ENCODE peak calls at places on chromosomes 3 and 15, in seven cellular contexts. U is foreskin fibroblast, J is brain microvascular endothelial cell, Q is suprapubic skin, Y is B cell, O is ovary, P is tibial artery. H is an unnamed sample.

GRCh38 chr3:154886437-154886836 is 193.7 kb upstream of the MME start:
- DNase-seq in O (no peak), U (peak), Y (no peak), Q (no peak), J (peak), P (no peak), H (peak)

GRCh38 chr3:134427400-134428111 is 53.3 kb upstream of the AMOTL2 start:
- DNase-seq in U (peak), P (peak), Y (no peak), Q (peak), J (peak), O (no peak), H (peak)

GRCh38 chr3:61530355-61530754 is 31.0 kb upstream of the PTPRG start:
- DNase-seq in Q (no peak), J (peak), U (peak), P (no peak), O (no peak), Y (peak), H (peak)

GRCh38 chr3:11699083-11699427 is 55.3 kb upstream of the VGLL4 start:
- DNase-seq in U (peak), P (no peak), Y (no peak), Q (no peak), O (no peak), J (no peak), H (peak)

GRCh38 chr15:44692659-44693058 is 18.5 kb downstream of the PATL2 start:
- DNase-seq in U (no peak), J (no peak), O (no peak), Q (no peak), Y (no peak), P (no peak), H (no peak)

GRCh38 chr3:171142985-171143384 is 116.5 kb upstream of the SLC2A2 start:
- DNase-seq in O (no peak), J (peak), U (no peak), Y (no peak), Q (no peak), P (no peak), H (peak)

GRCh38 chr3:63993653-63994079 is 29.6 kb downstream of the PSMD6 start:
- DNase-seq in Q (no peak), Y (peak), O (peak), P (peak), U (peak), J (peak), H (peak)

GRCh38 chr3:5304789-5305680 is 117.5 kb downstream of the EDEM1 start:
- DNase-seq in U (no peak), Q (no peak), P (no peak), Y (peak), O (no peak), J (peak), H (peak)

GRCh38 chr15:78263351-78263781 is 996 bp upstream of the DNAJA4 start:
- DNase-seq in P (no peak), U (no peak), J (no peak), O (no peak), Y (peak), Q (no peak), H (no peak)

GRCh38 chr3:58164199-58164879 is 46.4 kb downstream of the DNASE1L3 start:
- DNase-seq in O (peak), U (peak), J (no peak), Y (no peak), P (peak), Q (no peak), H (peak)

GRCh38 chr15:95410757-95411156 is 919.7 kb upstream of the NR2F2 start:
- DNase-seq in Q (no peak), P (no peak), U (no peak), O (no peak), J (no peak), Y (no peak), H (peak)

GRCh38 chr3:99690761-99691369 is 52.5 kb downstream of the COL8A1 start:
- DNase-seq in P (no peak), J (no peak), O (no peak), U (no peak), Q (no peak), Y (no peak), H (no peak)

GRCh38 chr15:49421991-49422390 is 1.1 kb upstream of the FGF7 start:
- DNase-seq in O (peak), P (peak), Q (peak), Y (peak), J (peak), U (peak), H (peak)

GRCh38 chr3:58924581-58924980 is 125.2 kb downstream of the CFAP20DC start:
- DNase-seq in Q (no peak), J (peak), O (no peak), Y (no peak), P (no peak), U (peak), H (peak)

GRCh38 chr3:71492566-71492965 is 91.0 kb downstream of the FOXP1 start:
- DNase-seq in J (no peak), O (no peak), P (no peak), U (no peak), Y (no peak), Q (no peak), H (no peak)

GRCh38 chr15:96796841-96797240 is 466.3 kb downstream of the NR2F2 start:
- DNase-seq in P (no peak), Y (no peak), Q (no peak), U (no peak), O (no peak), J (no peak), H (no peak)

GRCh38 chr15:67520276-67520975 is 505 bp upstream of the C15orf61 start:
- DNase-seq in J (no peak), Y (no peak), P (no peak), U (no peak), O (peak), Q (no peak), H (peak)

GRCh38 chr3:29280675-29281264 is at the start of gene RBMS3:
- DNase-seq in Y (peak), P (peak), J (peak), Q (peak), U (peak), O (peak), H (peak)

GRCh38 chr3:133161666-133162065 is 123.5 kb downstream of the TMEM108 start:
- DNase-seq in P (no peak), Y (no peak), U (no peak), O (no peak), Q (no peak), J (no peak), H (no peak)

GRCh38 chr3:108125550-108126071 is 34.8 kb upstream of the CD47 start:
- DNase-seq in O (no peak), P (no peak), Q (no peak), Y (peak), U (no peak), J (no peak), H (no peak)

GRCh38 chr3:40597441-40597840 is 72.7 kb downstream of the ZNF621 start:
- DNase-seq in P (no peak), O (no peak), Q (no peak), U (no peak), Y (no peak), J (peak), H (peak)

GRCh38 chr3:14150491-14151230 is 25.8 kb downstream of the TMEM43 start:
- DNase-seq in O (no peak), P (no peak), Q (peak), Y (no peak), U (no peak), J (no peak), H (no peak)

GRCh38 chr3:14153663-14154062 is 24.7 kb downstream of the XPC start:
- DNase-seq in Y (no peak), U (no peak), O (no peak), Q (peak), J (no peak), P (no peak), H (no peak)

GRCh38 chr3:14151471-14152083 is 26.7 kb downstream of the TMEM43 start:
- DNase-seq in U (no peak), Y (no peak), J (no peak), P (no peak), O (no peak), Q (no peak), H (no peak)

GRCh38 chr3:14152963-14153355 is 25.4 kb downstream of the XPC start:
- DNase-seq in Q (no peak), P (no peak), O (no peak), J (no peak), Y (no peak), U (no peak), H (no peak)

DNA sequence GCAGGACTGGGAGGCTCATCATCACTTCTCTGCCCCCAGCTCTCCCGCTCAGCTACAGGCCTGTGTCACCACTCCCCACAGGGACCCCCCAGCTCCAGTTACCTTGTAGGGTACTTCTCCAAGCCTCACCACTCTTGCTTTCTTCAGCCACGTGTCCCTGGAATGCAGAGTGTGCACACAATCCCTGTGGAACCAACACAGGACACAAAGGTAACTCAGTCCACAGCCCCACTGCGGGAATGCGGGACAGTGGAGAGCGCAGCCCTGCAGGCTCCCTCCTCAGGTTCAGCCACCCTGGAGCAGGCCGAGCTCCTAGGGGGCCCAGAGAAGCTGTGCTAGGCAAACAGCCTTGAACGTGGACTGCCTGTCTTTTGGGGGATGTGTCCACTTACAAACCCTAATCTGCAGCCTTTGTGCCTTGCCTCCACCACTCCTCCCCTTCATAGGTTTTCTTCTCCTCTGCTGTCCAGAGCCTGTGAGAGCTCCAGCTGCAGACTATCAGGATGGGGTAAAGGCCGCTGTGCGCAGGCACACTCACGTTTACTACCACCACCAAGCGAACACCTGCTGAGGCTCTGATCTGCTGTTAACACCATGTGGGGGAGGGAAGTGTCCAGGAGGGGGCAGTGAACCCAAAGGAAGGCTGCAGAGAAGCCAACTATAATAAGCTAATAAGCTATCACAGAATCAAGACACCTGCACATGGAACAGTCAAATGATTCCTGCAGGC is 26.0 kb downstream of the XPC start:
- DNase-seq in Y (no peak), P (no peak), Q (no peak), J (no peak), U (no peak), O (no peak), H (no peak)
- TF ChIP-seq CTCF in Y (peak), P (no peak), Q (no peak), J (peak), U (peak), O (no peak), H (peak)

GRCh38 chr15:63915209-63915887 is 81.6 kb upstream of the HERC1 start:
- DNase-seq in U (no peak), J (no peak), O (no peak), P (peak), Y (no peak), Q (no peak), H (no peak)

GRCh38 chr15:63913786-63914185 is 80.0 kb upstream of the HERC1 start:
- DNase-seq in U (no peak), J (no peak), Y (no peak), P (peak), Q (no peak), O (no peak), H (no peak)

GRCh38 chr15:63918317-63918672 is 84.5 kb upstream of the HERC1 start:
- DNase-seq in Y (no peak), P (no peak), U (no peak), J (no peak), O (no peak), Q (no peak), H (no peak)

GRCh38 chr15:63917588-63918316 is 84.0 kb upstream of the HERC1 start:
- DNase-seq in Y (no peak), J (no peak), O (no peak), P (peak), U (no peak), Q (no peak), H (no peak)

DNA sequence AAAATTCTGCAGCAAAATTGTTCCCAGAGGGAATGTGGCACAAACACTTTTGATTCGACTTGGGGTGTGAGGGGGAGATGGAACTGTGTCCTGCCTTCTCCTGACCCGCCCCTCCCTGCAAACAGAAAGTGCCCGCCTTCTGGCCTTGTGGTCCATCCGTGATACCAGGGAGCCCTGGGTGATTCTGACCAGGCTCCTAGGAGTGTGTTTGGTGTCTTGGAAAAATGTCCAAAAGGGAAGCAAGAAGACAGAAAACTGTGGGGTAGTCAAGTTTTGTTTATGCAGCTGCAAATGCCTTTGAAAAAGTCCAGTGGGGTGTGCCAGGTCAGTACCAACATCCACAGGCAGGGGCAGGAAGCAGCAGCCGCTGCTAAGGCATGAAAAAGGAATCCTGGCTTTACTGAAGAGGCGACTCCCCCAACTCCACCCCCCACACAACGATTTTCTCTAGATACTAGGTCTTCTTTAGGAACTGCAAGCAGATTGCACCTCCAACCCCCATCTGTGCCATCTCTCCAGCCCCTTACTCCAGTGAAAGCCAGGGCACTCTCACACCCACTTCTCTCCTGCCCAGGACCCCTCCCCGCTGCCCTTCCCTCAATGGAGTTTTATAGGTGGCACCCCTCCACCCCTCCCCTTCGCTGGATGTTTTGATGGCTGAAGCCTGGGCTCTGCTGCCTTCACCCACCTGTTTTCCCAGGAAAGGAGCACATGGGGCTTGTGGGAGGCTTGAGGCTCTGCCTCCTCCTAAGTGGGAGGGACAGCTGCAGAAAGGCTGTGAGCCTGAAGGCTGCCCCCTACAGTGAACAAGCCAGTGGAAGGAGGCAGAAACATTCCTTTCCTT is 82.4 kb upstream of the HERC1 start:
- DNase-seq in P (peak), J (no peak), Y (no peak), U (peak), O (no peak), Q (no peak), H (peak)
- TF ChIP-seq CTCF in P (peak), J (peak), Y (no peak), U (peak), O (no peak), Q (peak), H (peak)

DNA sequence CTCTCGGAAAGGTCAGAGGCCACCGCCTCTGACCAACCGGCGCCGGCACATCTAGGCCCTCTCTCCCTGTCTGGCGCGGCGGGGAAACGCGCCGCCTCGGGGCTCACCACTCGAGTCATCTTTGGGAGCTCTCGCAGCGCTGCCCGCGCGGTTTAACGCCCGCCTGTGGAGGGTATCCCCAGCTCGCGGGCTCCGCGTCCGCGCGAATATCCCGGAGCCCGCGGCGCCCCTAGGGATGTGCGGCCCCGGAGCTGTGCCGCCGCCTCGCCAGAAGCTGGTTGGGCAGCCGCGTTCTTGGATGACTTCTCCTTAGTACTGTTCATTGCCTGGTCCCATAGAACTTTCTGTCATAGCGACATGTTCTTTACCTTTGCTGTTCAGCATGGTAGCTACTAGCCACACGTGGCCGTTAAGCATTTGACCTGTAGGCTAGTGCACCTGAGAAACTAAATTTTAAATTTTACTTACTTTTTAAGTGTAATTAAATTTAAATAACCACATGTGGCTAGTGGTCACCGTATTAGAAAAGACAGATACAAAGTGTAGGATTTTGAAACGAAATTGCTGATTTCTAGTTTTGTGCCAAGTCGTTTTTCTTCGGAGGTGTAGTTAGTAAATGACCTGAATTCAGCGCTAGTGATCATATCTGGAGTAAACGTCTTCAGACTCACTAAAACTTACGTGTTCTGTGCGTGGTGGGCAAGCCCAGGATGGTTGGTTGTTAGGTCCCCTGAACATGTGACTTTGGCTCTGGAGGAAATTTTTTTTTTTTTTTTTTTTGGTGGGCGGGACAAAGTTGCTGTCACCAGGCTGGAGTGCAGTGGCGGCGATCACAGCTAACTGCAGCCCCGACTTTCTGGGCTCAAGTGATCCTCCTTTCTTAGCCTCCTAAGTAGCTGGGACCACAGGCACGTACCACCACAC is 835 bp downstream of the ARIH2 start:
- DNase-seq in P (no peak), Q (peak), O (no peak), Y (peak), J (peak), U (peak), H (peak)
- TF ChIP-seq CTCF in P (no peak), Q (no peak), O (no peak), Y (no peak), J (peak), U (no peak), H (no peak)

GRCh38 chr3:43641306-43642114 is 19.7 kb upstream of the ANO10 start:
- DNase-seq in U (no peak), J (no peak), P (no peak), Y (no peak), Q (no peak), O (no peak), H (peak)

GRCh38 chr3:43644443-43644842 is 22.6 kb upstream of the ANO10 start:
- DNase-seq in U (no peak), P (no peak), O (no peak), Q (no peak), J (no peak), Y (no peak), H (no peak)

GRCh38 chr3:43632986-43633385 is 11.2 kb upstream of the ANO10 start:
- DNase-seq in P (no peak), Q (no peak), J (no peak), U (no peak), Y (no peak), O (no peak), H (no peak)

GRCh38 chr3:43637702-43638101 is 15.9 kb upstream of the ANO10 start:
- DNase-seq in J (no peak), U (no peak), Q (no peak), Y (no peak), O (no peak), P (no peak), H (no peak)

DNA sequence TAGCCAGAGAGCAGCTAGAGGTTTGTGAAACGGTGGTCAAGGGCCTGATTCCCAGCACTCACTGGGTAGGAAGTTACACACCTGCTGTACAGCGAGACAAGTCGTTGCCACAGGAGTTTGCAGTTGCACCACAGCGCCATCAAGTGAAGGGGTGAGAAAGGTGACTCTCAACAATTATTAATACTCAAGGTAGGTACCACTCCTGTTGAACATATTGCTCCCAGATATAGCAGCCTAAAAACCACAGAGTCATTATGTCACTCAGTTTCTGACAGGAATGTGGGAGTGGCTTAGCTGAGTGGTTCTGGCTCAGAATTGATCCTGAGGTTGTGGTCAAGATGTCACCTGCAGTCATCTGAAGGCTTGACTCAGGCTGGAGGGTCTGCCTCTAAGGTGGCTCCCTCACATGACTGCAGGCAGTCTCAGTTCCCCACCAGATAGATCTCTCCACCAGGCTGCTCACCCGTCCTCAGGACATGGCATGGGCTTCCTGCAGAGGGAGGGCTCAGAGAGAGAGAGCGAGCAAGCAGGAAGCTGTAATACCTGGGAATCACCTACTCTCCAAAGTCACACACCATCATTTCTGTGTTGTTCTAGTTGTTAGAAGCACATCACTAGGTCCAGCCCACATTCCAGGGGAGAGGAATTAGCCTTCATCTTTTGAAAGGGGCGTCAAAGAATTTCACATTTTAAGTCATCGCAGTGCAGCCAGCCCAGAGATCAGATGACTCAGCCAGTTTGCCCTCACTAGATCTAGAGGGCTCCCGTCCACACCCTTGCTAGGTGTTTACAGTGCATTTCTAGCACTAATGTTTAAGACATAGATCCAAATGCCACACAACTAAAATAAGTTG is 17.0 kb upstream of the ANO10 start:
- DNase-seq in Y (peak), J (no peak), O (no peak), Q (no peak), U (no peak), P (no peak), H (no peak)
- TF ChIP-seq CTCF in Y (no peak), J (peak), O (no peak), Q (no peak), U (no peak), P (no peak), H (no peak)

DNA sequence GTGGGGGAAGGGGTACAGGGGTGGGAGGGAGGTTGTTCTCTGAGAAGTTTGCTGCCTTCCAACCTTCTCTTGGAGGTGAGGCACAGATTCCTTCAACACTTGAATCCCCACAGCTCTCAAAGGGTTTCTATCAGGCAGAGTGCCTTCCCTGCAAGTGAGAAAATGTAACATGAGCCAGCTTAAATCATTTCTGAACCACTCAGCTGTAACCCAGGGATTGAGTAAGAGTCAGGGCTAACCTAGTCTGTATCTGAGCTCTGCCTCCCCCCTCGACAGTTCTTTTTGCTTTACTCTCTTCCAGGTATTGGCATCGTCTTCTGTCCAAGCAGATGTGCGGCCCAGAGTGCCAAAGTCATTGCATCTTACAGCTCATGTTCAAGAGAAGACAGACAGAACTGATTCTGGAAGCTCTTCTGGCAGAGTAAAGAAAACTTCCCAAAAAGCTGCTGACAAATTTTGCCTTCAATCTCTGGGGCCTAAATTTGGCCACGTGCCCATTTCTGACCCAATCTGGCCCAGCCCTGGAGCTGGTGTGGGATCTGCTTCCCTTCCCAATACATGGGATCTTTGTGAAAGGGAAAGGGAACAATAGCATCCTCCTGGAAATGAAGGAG is 74.8 kb downstream of the ABHD5 start:
- DNase-seq in J (no peak), O (no peak), Q (no peak), U (peak), Y (no peak), P (no peak), H (peak)
- TF ChIP-seq CTCF in J (no peak), O (no peak), Q (no peak), U (no peak), Y (no peak), P (no peak), H (no peak)